ENCODE peak calls at places on chromosome 4, in six cellular contexts. One of them, this sample, is unnamed.

GRCh38 chr4:84920591-84920990 is 45.9 kb downstream of the WDFY3 start:
- DNase-seq in cardiac muscle cell: peak; percentile 84
- DNase-seq in pancreas: no peak
- DNase-seq in IMR-90: peak; percentile 78
- DNase-seq in OCI-LY7: no peak
- DNase-seq in esophagus squamous epithelium: no peak
- DNase-seq in this sample: no peak

GRCh38 chr4:128810331-128810870 is 901 bp downstream of the JADE1 start:
- DNase-seq in cardiac muscle cell: peak; percentile 46
- DNase-seq in pancreas: peak; percentile 64
- DNase-seq in IMR-90: peak; percentile 46
- DNase-seq in OCI-LY7: peak; percentile 74
- DNase-seq in esophagus squamous epithelium: no peak
- DNase-seq in this sample: peak; percentile 60

GRCh38 chr4:59664771-59665170 is 1535.4 kb upstream of the ADGRL3 start:
- DNase-seq in cardiac muscle cell: no peak
- DNase-seq in pancreas: no peak
- DNase-seq in IMR-90: no peak
- DNase-seq in OCI-LY7: no peak
- DNase-seq in esophagus squamous epithelium: no peak
- DNase-seq in this sample: no peak

GRCh38 chr4:53929955-53930798 is 134.2 kb downstream of the CHIC2 start:
- DNase-seq in cardiac muscle cell: peak; percentile 93
- DNase-seq in pancreas: peak; percentile 73
- DNase-seq in IMR-90: peak; percentile 93
- DNase-seq in OCI-LY7: peak; percentile 82
- DNase-seq in esophagus squamous epithelium: no peak
- DNase-seq in this sample: peak; percentile 80

GRCh38 chr4:19193274-19193962 is 1058.3 kb upstream of the SLIT2 start:
- DNase-seq in cardiac muscle cell: no peak
- DNase-seq in pancreas: no peak
- DNase-seq in IMR-90: no peak
- DNase-seq in OCI-LY7: no peak
- DNase-seq in esophagus squamous epithelium: no peak
- DNase-seq in this sample: no peak

GRCh38 chr4:78184584-78184983 is 127.5 kb downstream of the FRAS1 start:
- DNase-seq in cardiac muscle cell: no peak
- DNase-seq in pancreas: no peak
- DNase-seq in IMR-90: no peak
- DNase-seq in OCI-LY7: no peak
- DNase-seq in esophagus squamous epithelium: no peak
- DNase-seq in this sample: no peak

GRCh38 chr4:53508446-53508845 is 82.8 kb downstream of the LNX1 start:
- DNase-seq in cardiac muscle cell: peak; percentile 84
- DNase-seq in pancreas: no peak
- DNase-seq in IMR-90: peak; percentile 91
- DNase-seq in OCI-LY7: no peak
- DNase-seq in esophagus squamous epithelium: no peak
- DNase-seq in this sample: no peak

GRCh38 chr4:48653217-48654014 is 126.7 kb downstream of the FRYL start:
- DNase-seq in cardiac muscle cell: peak; percentile 84
- DNase-seq in pancreas: peak; percentile 15
- DNase-seq in IMR-90: peak; percentile 79
- DNase-seq in OCI-LY7: no peak
- DNase-seq in esophagus squamous epithelium: no peak
- DNase-seq in this sample: no peak

GRCh38 chr4:4217123-4217522 is 9.6 kb downstream of the OTOP1 start:
- DNase-seq in cardiac muscle cell: no peak
- DNase-seq in pancreas: no peak
- DNase-seq in IMR-90: peak; percentile 33
- DNase-seq in OCI-LY7: no peak
- DNase-seq in esophagus squamous epithelium: no peak
- DNase-seq in this sample: no peak

GRCh38 chr4:138835833-138836521 is 179.6 kb upstream of the NOCT start:
- DNase-seq in cardiac muscle cell: peak; percentile 31
- DNase-seq in pancreas: peak; percentile 11
- DNase-seq in IMR-90: peak; percentile 13
- DNase-seq in OCI-LY7: no peak
- DNase-seq in esophagus squamous epithelium: no peak
- DNase-seq in this sample: peak; percentile 71
- H3K27ac ChIP-seq in cardiac muscle cell: peak overlapping the region; percentile 34
- H3K27ac ChIP-seq in pancreas: no peak overlapping the region
- H3K27ac ChIP-seq in IMR-90: no peak overlapping the region
- H3K27ac ChIP-seq in OCI-LY7: no peak overlapping the region
- H3K27ac ChIP-seq in esophagus squamous epithelium: no peak overlapping the region
- H3K27ac ChIP-seq in this sample: no peak overlapping the region

GRCh38 chr4:95431678-95432077 is 117.1 kb downstream of the UNC5C start:
- DNase-seq in cardiac muscle cell: no peak
- DNase-seq in pancreas: no peak
- DNase-seq in IMR-90: no peak
- DNase-seq in OCI-LY7: no peak
- DNase-seq in esophagus squamous epithelium: no peak
- DNase-seq in this sample: no peak

GRCh38 chr4:95428216-95429085 is 120.3 kb downstream of the UNC5C start:
- DNase-seq in cardiac muscle cell: no peak
- DNase-seq in pancreas: no peak
- DNase-seq in IMR-90: no peak
- DNase-seq in OCI-LY7: no peak
- DNase-seq in esophagus squamous epithelium: no peak
- DNase-seq in this sample: no peak

GRCh38 chr4:95432466-95432865 is 116.3 kb downstream of the UNC5C start:
- DNase-seq in cardiac muscle cell: no peak
- DNase-seq in pancreas: no peak
- DNase-seq in IMR-90: no peak
- DNase-seq in OCI-LY7: no peak
- DNase-seq in esophagus squamous epithelium: no peak
- DNase-seq in this sample: no peak
- TF ChIP-seq CTCF in cardiac muscle cell: no peak
- TF ChIP-seq CTCF in pancreas: no peak
- TF ChIP-seq CTCF in IMR-90: no peak
- TF ChIP-seq CTCF in OCI-LY7: no peak
- TF ChIP-seq CTCF in esophagus squamous epithelium: no peak
- TF ChIP-seq CTCF in this sample: no peak

GRCh38 chr4:41679991-41680390 is 68.5 kb downstream of the PHOX2B start:
- DNase-seq in cardiac muscle cell: peak; percentile 26
- DNase-seq in pancreas: no peak
- DNase-seq in IMR-90: peak; percentile 2
- DNase-seq in OCI-LY7: no peak
- DNase-seq in esophagus squamous epithelium: no peak
- DNase-seq in this sample: no peak

GRCh38 chr4:41681054-41681453 is 67.5 kb downstream of the PHOX2B start:
- DNase-seq in cardiac muscle cell: no peak
- DNase-seq in pancreas: no peak
- DNase-seq in IMR-90: no peak
- DNase-seq in OCI-LY7: no peak
- DNase-seq in esophagus squamous epithelium: no peak
- DNase-seq in this sample: no peak

GRCh38 chr4:41683321-41683720 is 65.2 kb downstream of the PHOX2B start:
- DNase-seq in cardiac muscle cell: no peak
- DNase-seq in pancreas: no peak
- DNase-seq in IMR-90: no peak
- DNase-seq in OCI-LY7: no peak
- DNase-seq in esophagus squamous epithelium: no peak
- DNase-seq in this sample: no peak

GRCh38 chr4:41678086-41678485 is 70.4 kb downstream of the PHOX2B start:
- DNase-seq in cardiac muscle cell: peak; percentile 5
- DNase-seq in pancreas: no peak
- DNase-seq in IMR-90: peak; percentile 60
- DNase-seq in OCI-LY7: no peak
- DNase-seq in esophagus squamous epithelium: no peak
- DNase-seq in this sample: no peak

DNA sequence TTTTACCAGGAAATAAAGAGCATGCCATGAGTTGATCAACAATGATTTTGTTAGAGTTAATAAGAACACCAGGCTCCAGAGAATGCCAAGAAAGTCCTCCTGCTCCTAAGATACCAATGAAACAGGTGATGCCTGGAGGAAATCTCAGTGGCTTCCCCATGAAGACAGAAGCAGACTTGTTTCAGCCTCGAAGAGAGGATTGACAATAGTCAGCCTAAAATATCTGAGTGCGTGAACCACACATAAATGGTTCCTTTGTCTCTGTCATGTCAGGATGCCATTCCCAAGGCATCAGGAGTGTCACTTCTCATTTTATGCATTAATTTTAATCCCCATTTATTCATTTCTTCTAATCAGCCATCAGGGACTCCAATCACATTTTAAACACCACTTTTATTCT is 69.6 kb downstream of the PHOX2B start:
- DNase-seq in cardiac muscle cell: no peak
- DNase-seq in pancreas: no peak
- DNase-seq in IMR-90: no peak
- DNase-seq in OCI-LY7: no peak
- DNase-seq in esophagus squamous epithelium: no peak
- DNase-seq in this sample: no peak
- H3K27ac ChIP-seq in cardiac muscle cell: no peak overlapping the region
- H3K27ac ChIP-seq in pancreas: no peak overlapping the region
- H3K27ac ChIP-seq in IMR-90: no peak overlapping the region
- H3K27ac ChIP-seq in OCI-LY7: no peak overlapping the region
- H3K27ac ChIP-seq in esophagus squamous epithelium: no peak overlapping the region
- H3K27ac ChIP-seq in this sample: no peak overlapping the region

GRCh38 chr4:176964116-176964691 is 171.5 kb upstream of the VEGFC start:
- DNase-seq in cardiac muscle cell: no peak
- DNase-seq in pancreas: no peak
- DNase-seq in IMR-90: no peak
- DNase-seq in OCI-LY7: peak; percentile 1
- DNase-seq in esophagus squamous epithelium: no peak
- DNase-seq in this sample: no peak
- TF ChIP-seq CTCF in cardiac muscle cell: no peak
- TF ChIP-seq CTCF in pancreas: no peak
- TF ChIP-seq CTCF in IMR-90: peak; percentile 15
- TF ChIP-seq CTCF in OCI-LY7: peak; percentile 66
- TF ChIP-seq CTCF in esophagus squamous epithelium: no peak
- TF ChIP-seq CTCF in this sample: no peak

GRCh38 chr4:99835942-99836341 is 19.3 kb downstream of the DAPP1 start:
- DNase-seq in cardiac muscle cell: no peak
- DNase-seq in pancreas: no peak
- DNase-seq in IMR-90: no peak
- DNase-seq in OCI-LY7: no peak
- DNase-seq in esophagus squamous epithelium: no peak
- DNase-seq in this sample: no peak

GRCh38 chr4:99833766-99834165 is 17.1 kb downstream of the DAPP1 start:
- DNase-seq in cardiac muscle cell: no peak
- DNase-seq in pancreas: no peak
- DNase-seq in IMR-90: no peak
- DNase-seq in OCI-LY7: no peak
- DNase-seq in esophagus squamous epithelium: no peak
- DNase-seq in this sample: no peak

GRCh38 chr4:99832854-99833253 is 16.2 kb downstream of the DAPP1 start:
- DNase-seq in cardiac muscle cell: no peak
- DNase-seq in pancreas: no peak
- DNase-seq in IMR-90: no peak
- DNase-seq in OCI-LY7: no peak
- DNase-seq in esophagus squamous epithelium: no peak
- DNase-seq in this sample: no peak

GRCh38 chr4:99834569-99834968 is 17.9 kb downstream of the DAPP1 start:
- DNase-seq in cardiac muscle cell: no peak
- DNase-seq in pancreas: no peak
- DNase-seq in IMR-90: no peak
- DNase-seq in OCI-LY7: no peak
- DNase-seq in esophagus squamous epithelium: no peak
- DNase-seq in this sample: no peak

DNA sequence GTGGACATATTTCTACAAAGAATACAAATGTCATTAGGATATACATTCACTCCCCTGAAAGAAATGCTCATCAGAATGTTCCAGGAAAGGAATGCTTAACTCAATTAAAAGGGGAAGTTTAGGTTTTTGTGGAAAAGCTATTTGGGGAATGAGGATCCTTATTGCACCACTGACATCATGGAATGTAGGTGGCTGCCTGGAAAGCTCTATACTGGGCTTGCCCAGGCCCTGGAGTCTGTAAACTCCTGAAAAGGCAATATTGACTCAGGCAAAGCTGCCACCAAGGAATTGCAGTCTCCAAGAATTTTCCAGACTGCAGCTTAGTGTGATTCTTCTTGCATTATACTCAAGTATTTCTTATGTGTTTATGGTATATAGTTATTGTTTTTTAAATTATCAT is 15.7 kb downstream of the DAPP1 start:
- DNase-seq in cardiac muscle cell: no peak
- DNase-seq in pancreas: no peak
- DNase-seq in IMR-90: no peak
- DNase-seq in OCI-LY7: no peak
- DNase-seq in esophagus squamous epithelium: no peak
- DNase-seq in this sample: no peak
- H3K27ac ChIP-seq in cardiac muscle cell: no peak overlapping the region
- H3K27ac ChIP-seq in pancreas: no peak overlapping the region
- H3K27ac ChIP-seq in IMR-90: no peak overlapping the region
- H3K27ac ChIP-seq in OCI-LY7: no peak overlapping the region
- H3K27ac ChIP-seq in esophagus squamous epithelium: no peak overlapping the region
- H3K27ac ChIP-seq in this sample: no peak overlapping the region

DNA sequence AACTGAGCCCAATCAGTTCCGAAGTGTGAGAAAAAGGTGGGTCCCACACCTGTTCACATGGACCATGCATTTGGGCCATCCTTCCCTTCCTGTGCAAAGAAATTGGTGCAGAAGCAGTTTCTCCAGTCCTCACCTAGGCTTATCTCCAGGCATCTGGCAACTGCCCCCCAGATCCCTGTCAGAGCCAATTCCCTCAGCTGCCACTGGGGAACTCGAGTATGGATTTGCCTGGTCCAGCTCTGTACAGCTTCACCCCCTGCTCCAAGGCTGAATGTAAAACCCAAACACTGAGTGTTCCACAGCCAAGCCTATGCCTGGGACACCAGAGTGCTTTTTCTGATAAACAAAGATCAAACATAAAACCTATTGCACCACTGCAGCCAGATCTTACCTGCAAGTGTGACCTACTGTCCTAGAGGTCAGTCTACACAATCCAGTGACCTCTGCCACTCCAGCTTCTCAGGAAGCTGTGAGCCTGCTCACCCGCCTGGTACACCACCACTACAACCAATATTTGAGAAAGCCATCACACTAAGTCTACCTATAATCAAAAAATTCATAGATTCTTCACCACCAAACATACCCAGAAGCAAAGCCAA is 136.4 kb downstream of the STPG2 start:
- DNase-seq in cardiac muscle cell: no peak
- DNase-seq in pancreas: no peak
- DNase-seq in IMR-90: no peak
- DNase-seq in OCI-LY7: no peak
- DNase-seq in esophagus squamous epithelium: no peak
- DNase-seq in this sample: no peak
- TF ChIP-seq CTCF in cardiac muscle cell: no peak
- TF ChIP-seq CTCF in pancreas: no peak
- TF ChIP-seq CTCF in IMR-90: no peak
- TF ChIP-seq CTCF in OCI-LY7: no peak
- TF ChIP-seq CTCF in esophagus squamous epithelium: no peak
- TF ChIP-seq CTCF in this sample: no peak

GRCh38 chr4:898869-899555 is 33.1 kb downstream of the GAK start:
- DNase-seq in cardiac muscle cell: no peak
- DNase-seq in pancreas: no peak
- DNase-seq in IMR-90: no peak
- DNase-seq in OCI-LY7: no peak
- DNase-seq in esophagus squamous epithelium: no peak
- DNase-seq in this sample: no peak
- H3K27ac ChIP-seq in cardiac muscle cell: no peak overlapping the region
- H3K27ac ChIP-seq in pancreas: no peak overlapping the region
- H3K27ac ChIP-seq in IMR-90: no peak overlapping the region
- H3K27ac ChIP-seq in OCI-LY7: no peak overlapping the region
- H3K27ac ChIP-seq in esophagus squamous epithelium: no peak overlapping the region
- H3K27ac ChIP-seq in this sample: no peak overlapping the region

GRCh38 chr4:123390846-123391456 is 5.6 kb upstream of the SPRY1 start:
- DNase-seq in cardiac muscle cell: peak; percentile 52
- DNase-seq in pancreas: no peak
- DNase-seq in IMR-90: peak; percentile 32
- DNase-seq in OCI-LY7: peak; percentile 66
- DNase-seq in esophagus squamous epithelium: no peak
- DNase-seq in this sample: no peak
- TF ChIP-seq CTCF in cardiac muscle cell: peak; percentile 55
- TF ChIP-seq CTCF in pancreas: peak; percentile 20
- TF ChIP-seq CTCF in IMR-90: peak; percentile 54
- TF ChIP-seq CTCF in OCI-LY7: peak; percentile 96
- TF ChIP-seq CTCF in esophagus squamous epithelium: peak; percentile 49
- TF ChIP-seq CTCF in this sample: peak; percentile 52

This sample was measured in right lobe of liver.